ENCODE peak calls at places on chromosomes 1 and 21, in four cellular contexts. Y is nucleus accumbens, U is NCI-H2029, B is A549. Z is an unnamed sample.

GRCh38 chr1:52288286-52288685 is 77.7 kb downstream of the CC2D1B start:
- DNase-seq in Y (no peak), B (no peak), U (no peak), Z (no peak)

GRCh38 chr1:43935711-43936427 is 2.3 kb downstream of the ARTN start:
- DNase-seq in B (no peak), U (peak; percentile 80), Y (no peak), Z (peak; percentile 99)

GRCh38 chr1:231139659-231140650 is 21.9 kb upstream of the TRIM67 start:
- DNase-seq in U (peak; percentile 13), B (peak; percentile 51), Y (no peak), Z (no peak)

GRCh38 chr1:151060241-151061011 is at the start of gene MLLT11:
- DNase-seq in U (no peak), Y (peak; percentile 15), B (peak; percentile 66), Z (peak; percentile 41)

GRCh38 chr1:117605164-117605810 is 561 bp upstream of the TENT5C start:
- DNase-seq in U (no peak), Y (no peak), B (no peak), Z (no peak)

GRCh38 chr1:27045973-27046558 is 33.4 kb upstream of the TENT5B start:
- DNase-seq in B (peak; percentile 66), Y (peak; percentile 15), U (no peak), Z (no peak)

GRCh38 chr1:198867182-198867581 is 228.3 kb downstream of the PTPRC start:
- DNase-seq in Y (no peak), U (no peak), B (no peak), Z (no peak)

GRCh38 chr1:61951731-61952585 is 209.7 kb downstream of the PATJ start:
- DNase-seq in U (no peak), B (no peak), Y (no peak), Z (no peak)

GRCh38 chr1:153679337-153680119 is 1.0 kb downstream of the NPR1 start:
- DNase-seq in U (no peak), B (no peak), Y (no peak), Z (no peak)

GRCh38 chr21:21213297-21213696 is 215.1 kb downstream of the NCAM2 start:
- DNase-seq in B (no peak), U (no peak), Y (no peak), Z (no peak)

GRCh38 chr1:46522184-46522968 is 29.1 kb downstream of the KNCN start:
- DNase-seq in B (no peak), U (no peak), Y (no peak), Z (no peak)

GRCh38 chr1:36729289-36729688 is 246.6 kb upstream of the CSF3R start:
- DNase-seq in B (no peak), U (no peak), Y (no peak), Z (no peak)

GRCh38 chr1:235502601-235503332 is 1.5 kb downstream of the B3GALNT2 start:
- DNase-seq in Y (no peak), B (no peak), U (no peak), Z (no peak)

GRCh38 chr1:54997711-54997986 is 1.1 kb upstream of the BSND start:
- DNase-seq in U (no peak), Y (no peak), B (no peak), Z (no peak)

GRCh38 chr1:7409278-7409677 is 361.8 kb upstream of the VAMP3 start:
- DNase-seq in Y (no peak), B (no peak), U (no peak), Z (no peak)

GRCh38 chr1:159959451-159959850 is 5.4 kb upstream of the SLAMF9 start:
- DNase-seq in Y (no peak), U (no peak), B (no peak), Z (no peak)

GRCh38 chr1:55038552-55038838 is 853 bp upstream of the PCSK9 start:
- DNase-seq in Y (no peak), U (no peak), B (no peak), Z (no peak)

GRCh38 chr1:14553711-14554110 is 44.8 kb upstream of the KAZN start:
- DNase-seq in U (no peak), B (no peak), Y (no peak), Z (no peak)

GRCh38 chr1:67704351-67704750 is 19.4 kb downstream of the GADD45A start:
- DNase-seq in Y (no peak), U (no peak), B (no peak), Z (no peak)

GRCh38 chr1:18155881-18156385 is 48.3 kb downstream of the IGSF21 start:
- DNase-seq in U (peak; percentile 72), B (no peak), Y (no peak), Z (peak; percentile 67)

GRCh38 chr1:52180176-52180575 is 38.3 kb downstream of the ZFYVE9 start:
- DNase-seq in B (no peak), Y (no peak), U (no peak), Z (no peak)

GRCh38 chr1:34166191-34167090 is 1.4 kb upstream of the CSMD2 start:
- DNase-seq in B (no peak), U (no peak), Y (no peak), Z (no peak)

GRCh38 chr21:43194303-43195130 is 25.7 kb downstream of the CRYAA start:
- DNase-seq in Y (no peak), U (no peak), B (no peak), Z (no peak)

GRCh38 chr1:45381243-45381642 is 41.0 kb upstream of the MUTYH start:
- DNase-seq in B (no peak), Y (no peak), U (no peak), Z (no peak)

GRCh38 chr1:33656467-33656866 is 184.0 kb downstream of the ZSCAN20 start:
- DNase-seq in Y (no peak), B (no peak), U (no peak), Z (no peak)

GRCh38 chr1:185314416-185314815 is 2.6 kb downstream of the IVNS1ABP start:
- DNase-seq in B (no peak), Y (no peak), U (no peak), Z (no peak)

GRCh38 chr1:232551281-232551835 is 78.6 kb downstream of the SIPA1L2 start:
- DNase-seq in B (no peak), Y (no peak), U (no peak), Z (no peak)

GRCh38 chr1:215660259-215660658 is 93.2 kb downstream of the KCTD3 start:
- DNase-seq in U (no peak), Y (no peak), B (no peak), Z (no peak)

GRCh38 chr21:46515109-46515508 is 56.4 kb downstream of the DIP2A start:
- DNase-seq in Y (no peak), B (no peak), U (peak; percentile 19), Z (no peak)

GRCh38 chr1:24244519-24245268 is 57.6 kb upstream of the IFNLR1 start:
- DNase-seq in Y (no peak), U (no peak), B (no peak), Z (no peak)

GRCh38 chr1:203858055-203858454 is 3.3 kb upstream of the SNRPE start:
- DNase-seq in Y (no peak), U (no peak), B (no peak), Z (no peak)

GRCh38 chr1:156226116-156226538 is 13.3 kb downstream of the PMF1 start:
- DNase-seq in B (no peak), Y (no peak), U (no peak), Z (no peak)

GRCh38 chr1:3932156-3932555 is 32.1 kb upstream of the C1orf174 start:
- DNase-seq in Y (no peak), B (no peak), U (no peak), Z (no peak)

GRCh38 chr1:22780696-22781095 is 70.1 kb downstream of the EPHB2 start:
- DNase-seq in B (peak; percentile 74), U (no peak), Y (no peak), Z (no peak)

GRCh38 chr1:173295995-173296394 is 88.9 kb upstream of the TNFSF4 start:
- DNase-seq in B (no peak), Y (no peak), U (no peak), Z (no peak)

GRCh38 chr21:32698971-32699693 is 28.7 kb downstream of the SYNJ1 start:
- DNase-seq in U (no peak), Y (no peak), B (no peak), Z (no peak)

GRCh38 chr1:12678350-12678749 is 34.5 kb downstream of the AADACL4 start:
- DNase-seq in U (no peak), Y (no peak), B (no peak), Z (no peak)

GRCh38 chr1:10179408-10179685 is 31.0 kb upstream of the KIF1B start:
- DNase-seq in U (no peak), Y (no peak), B (no peak), Z (no peak)

GRCh38 chr1:65791860-65792670 is 630 bp upstream of the PDE4B start:
- DNase-seq in Y (no peak), U (no peak), B (no peak), Z (no peak)